ENCODE peak calls at places on chromosomes 4 and X, in ten cellular contexts. One of them, this sample, is unnamed.

GRCh38 chrX:70219938-70220764 is 14.3 kb upstream of the AWAT1 start:
- DNase-seq in colonic mucosa: peak
- DNase-seq in transverse colon: peak
- DNase-seq in uterus: no peak
- DNase-seq in kidney: no peak
- DNase-seq in CD8-positive, alpha-beta T cell: no peak
- DNase-seq in A549: peak
- DNase-seq in pancreas: peak
- DNase-seq in fibroblast of lung: peak
- DNase-seq in mesendoderm: peak
- DNase-seq in this sample: no peak

GRCh38 chr4:158162637-158163036 is 10.2 kb downstream of the GASK1B start:
- DNase-seq in CD8-positive, alpha-beta T cell: no peak
- DNase-seq in mesendoderm: no peak
- DNase-seq in pancreas: no peak
- DNase-seq in uterus: no peak
- DNase-seq in A549: peak
- DNase-seq in colonic mucosa: no peak
- DNase-seq in kidney: no peak
- DNase-seq in transverse colon: no peak
- DNase-seq in fibroblast of lung: no peak
- DNase-seq in this sample: no peak

GRCh38 chr4:80309301-80310004 is 26.1 kb upstream of the CFAP299 start:
- DNase-seq in fibroblast of lung: peak
- DNase-seq in CD8-positive, alpha-beta T cell: no peak
- DNase-seq in pancreas: no peak
- DNase-seq in colonic mucosa: no peak
- DNase-seq in mesendoderm: peak
- DNase-seq in A549: no peak
- DNase-seq in transverse colon: no peak
- DNase-seq in uterus: no peak
- DNase-seq in kidney: no peak
- DNase-seq in this sample: no peak

GRCh38 chr4:165662341-165662740 is 210.7 kb upstream of the TLL1 start:
- DNase-seq in colonic mucosa: no peak
- DNase-seq in mesendoderm: no peak
- DNase-seq in transverse colon: no peak
- DNase-seq in kidney: no peak
- DNase-seq in fibroblast of lung: no peak
- DNase-seq in uterus: no peak
- DNase-seq in A549: no peak
- DNase-seq in pancreas: no peak
- DNase-seq in CD8-positive, alpha-beta T cell: no peak
- DNase-seq in this sample: no peak

GRCh38 chr4:65665951-65666523 is 4.3 kb downstream of the EPHA5 start:
- DNase-seq in colonic mucosa: no peak
- DNase-seq in transverse colon: no peak
- DNase-seq in A549: no peak
- DNase-seq in pancreas: no peak
- DNase-seq in fibroblast of lung: no peak
- DNase-seq in uterus: no peak
- DNase-seq in kidney: no peak
- DNase-seq in CD8-positive, alpha-beta T cell: no peak
- DNase-seq in mesendoderm: no peak
- DNase-seq in this sample: no peak

GRCh38 chr4:93764647-93765246 is 63.8 kb upstream of the ATOH1 start:
- DNase-seq in pancreas: no peak
- DNase-seq in kidney: no peak
- DNase-seq in uterus: no peak
- DNase-seq in mesendoderm: peak
- DNase-seq in colonic mucosa: peak
- DNase-seq in A549: peak
- DNase-seq in CD8-positive, alpha-beta T cell: no peak
- DNase-seq in transverse colon: no peak
- DNase-seq in fibroblast of lung: peak
- DNase-seq in this sample: no peak

GRCh38 chr4:30718021-30718888 is 1.9 kb upstream of the PCDH7 start:
- DNase-seq in pancreas: peak
- DNase-seq in colonic mucosa: peak
- DNase-seq in mesendoderm: peak
- DNase-seq in fibroblast of lung: peak
- DNase-seq in transverse colon: peak
- DNase-seq in CD8-positive, alpha-beta T cell: no peak
- DNase-seq in A549: peak
- DNase-seq in kidney: peak
- DNase-seq in uterus: peak
- DNase-seq in this sample: no peak

GRCh38 chr4:110414590-110414989 is 61.4 kb upstream of the ENPEP start:
- DNase-seq in pancreas: no peak
- DNase-seq in CD8-positive, alpha-beta T cell: no peak
- DNase-seq in mesendoderm: no peak
- DNase-seq in fibroblast of lung: peak
- DNase-seq in A549: no peak
- DNase-seq in transverse colon: no peak
- DNase-seq in uterus: no peak
- DNase-seq in colonic mucosa: no peak
- DNase-seq in kidney: no peak
- DNase-seq in this sample: no peak

GRCh38 chrX:31126205-31126604 is 54.4 kb upstream of the FTHL17 start:
- DNase-seq in CD8-positive, alpha-beta T cell: no peak
- DNase-seq in mesendoderm: peak
- DNase-seq in pancreas: no peak
- DNase-seq in kidney: no peak
- DNase-seq in uterus: no peak
- DNase-seq in fibroblast of lung: peak
- DNase-seq in transverse colon: no peak
- DNase-seq in A549: no peak
- DNase-seq in colonic mucosa: no peak
- DNase-seq in this sample: no peak

GRCh38 chr4:16775411-16776154 is 122.9 kb downstream of the LDB2 start:
- DNase-seq in fibroblast of lung: no peak
- DNase-seq in transverse colon: no peak
- DNase-seq in uterus: no peak
- DNase-seq in mesendoderm: no peak
- DNase-seq in colonic mucosa: no peak
- DNase-seq in A549: no peak
- DNase-seq in kidney: no peak
- DNase-seq in CD8-positive, alpha-beta T cell: no peak
- DNase-seq in pancreas: no peak
- DNase-seq in this sample: no peak

GRCh38 chr4:85543832-85544231 is 68.9 kb downstream of the ARHGAP24 start:
- DNase-seq in kidney: no peak
- DNase-seq in fibroblast of lung: peak
- DNase-seq in mesendoderm: peak
- DNase-seq in pancreas: no peak
- DNase-seq in transverse colon: no peak
- DNase-seq in uterus: no peak
- DNase-seq in A549: no peak
- DNase-seq in colonic mucosa: no peak
- DNase-seq in CD8-positive, alpha-beta T cell: no peak
- DNase-seq in this sample: no peak

GRCh38 chr4:153188966-153189801 is 15.1 kb upstream of the TRIM2 start:
- DNase-seq in transverse colon: no peak
- DNase-seq in A549: no peak
- DNase-seq in fibroblast of lung: peak
- DNase-seq in uterus: no peak
- DNase-seq in mesendoderm: no peak
- DNase-seq in kidney: no peak
- DNase-seq in colonic mucosa: no peak
- DNase-seq in pancreas: no peak
- DNase-seq in CD8-positive, alpha-beta T cell: no peak
- DNase-seq in this sample: no peak

GRCh38 chr4:176036585-176037205 is 28.9 kb upstream of the WDR17 start:
- DNase-seq in transverse colon: no peak
- DNase-seq in CD8-positive, alpha-beta T cell: no peak
- DNase-seq in mesendoderm: no peak
- DNase-seq in colonic mucosa: no peak
- DNase-seq in fibroblast of lung: no peak
- DNase-seq in kidney: no peak
- DNase-seq in uterus: no peak
- DNase-seq in A549: no peak
- DNase-seq in pancreas: no peak
- DNase-seq in this sample: no peak

GRCh38 chrX:17500145-17500579 is 125.2 kb downstream of the NHS start:
- DNase-seq in mesendoderm: peak
- DNase-seq in transverse colon: peak
- DNase-seq in fibroblast of lung: peak
- DNase-seq in pancreas: no peak
- DNase-seq in CD8-positive, alpha-beta T cell: no peak
- DNase-seq in colonic mucosa: peak
- DNase-seq in uterus: no peak
- DNase-seq in A549: peak
- DNase-seq in kidney: no peak
- DNase-seq in this sample: no peak

GRCh38 chr4:3481113-3481531 is 18.0 kb downstream of the DOK7 start:
- DNase-seq in CD8-positive, alpha-beta T cell: no peak
- DNase-seq in fibroblast of lung: no peak
- DNase-seq in mesendoderm: peak
- DNase-seq in pancreas: no peak
- DNase-seq in kidney: no peak
- DNase-seq in A549: no peak
- DNase-seq in transverse colon: no peak
- DNase-seq in colonic mucosa: no peak
- DNase-seq in uterus: no peak
- DNase-seq in this sample: no peak

DNA sequence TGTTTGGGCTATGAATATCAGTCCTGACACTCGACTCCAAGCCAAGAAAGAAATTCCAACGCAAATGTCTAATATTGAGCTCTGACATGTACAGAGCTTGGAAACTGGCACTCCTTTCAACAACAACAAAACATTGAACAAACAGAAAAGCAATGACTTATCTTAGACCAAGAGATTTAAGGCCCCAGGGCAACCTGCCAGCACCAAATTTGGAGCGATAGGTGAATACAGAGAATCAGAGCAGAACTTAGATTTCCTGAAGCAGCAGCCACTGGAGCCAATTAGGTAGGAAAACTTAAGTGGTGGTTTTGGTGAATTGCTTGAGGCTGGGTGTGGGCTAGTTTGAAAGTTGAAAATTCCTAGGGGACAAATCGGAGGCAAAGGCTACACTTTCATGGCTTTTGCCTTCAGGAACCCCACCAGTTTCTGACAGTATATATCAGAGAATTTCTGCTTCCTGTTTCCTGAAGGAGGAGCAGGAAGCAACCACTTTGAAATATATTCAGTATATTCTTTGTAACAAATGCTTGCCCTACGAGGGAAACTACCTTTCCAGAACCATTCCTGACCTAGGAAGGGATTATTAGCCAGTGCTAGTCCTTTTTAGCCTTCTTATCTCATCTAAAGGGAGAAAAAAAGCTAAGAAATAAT is 10.1 kb upstream of the FMR1 start:
- DNase-seq in CD8-positive, alpha-beta T cell: no peak
- DNase-seq in uterus: no peak
- DNase-seq in pancreas: no peak
- DNase-seq in mesendoderm: no peak
- DNase-seq in A549: no peak
- DNase-seq in fibroblast of lung: no peak
- DNase-seq in colonic mucosa: no peak
- DNase-seq in transverse colon: no peak
- DNase-seq in kidney: no peak
- DNase-seq in this sample: no peak
- H3K27ac ChIP-seq in CD8-positive, alpha-beta T cell: no peak
- H3K27ac ChIP-seq in uterus: no peak
- H3K27ac ChIP-seq in pancreas: no peak
- H3K27ac ChIP-seq in mesendoderm: no peak
- H3K27ac ChIP-seq in A549: no peak
- H3K27ac ChIP-seq in fibroblast of lung: no peak
- H3K27ac ChIP-seq in colonic mucosa: no peak
- H3K27ac ChIP-seq in transverse colon: no peak
- H3K27ac ChIP-seq in kidney: no peak
- H3K27ac ChIP-seq in this sample: no peak

GRCh38 chr4:105661028-105661427 is 47.5 kb downstream of the INTS12 start:
- DNase-seq in kidney: no peak
- DNase-seq in colonic mucosa: no peak
- DNase-seq in mesendoderm: no peak
- DNase-seq in CD8-positive, alpha-beta T cell: no peak
- DNase-seq in transverse colon: no peak
- DNase-seq in fibroblast of lung: no peak
- DNase-seq in A549: no peak
- DNase-seq in pancreas: no peak
- DNase-seq in uterus: no peak
- DNase-seq in this sample: no peak
- H3K27ac ChIP-seq in kidney: no peak
- H3K27ac ChIP-seq in colonic mucosa: no peak
- H3K27ac ChIP-seq in mesendoderm: no peak
- H3K27ac ChIP-seq in CD8-positive, alpha-beta T cell: no peak
- H3K27ac ChIP-seq in transverse colon: no peak
- H3K27ac ChIP-seq in fibroblast of lung: no peak
- H3K27ac ChIP-seq in A549: no peak
- H3K27ac ChIP-seq in pancreas: no peak
- H3K27ac ChIP-seq in uterus: no peak
- H3K27ac ChIP-seq in this sample: no peak

GRCh38 chr4:159204566-159204965 is 101.7 kb downstream of the RAPGEF2 start:
- DNase-seq in colonic mucosa: no peak
- DNase-seq in kidney: no peak
- DNase-seq in pancreas: no peak
- DNase-seq in transverse colon: no peak
- DNase-seq in uterus: no peak
- DNase-seq in A549: no peak
- DNase-seq in CD8-positive, alpha-beta T cell: no peak
- DNase-seq in mesendoderm: no peak
- DNase-seq in fibroblast of lung: no peak
- DNase-seq in this sample: no peak
- H3K27ac ChIP-seq in colonic mucosa: no peak
- H3K27ac ChIP-seq in kidney: no peak
- H3K27ac ChIP-seq in pancreas: no peak
- H3K27ac ChIP-seq in transverse colon: no peak
- H3K27ac ChIP-seq in uterus: no peak
- H3K27ac ChIP-seq in A549: no peak
- H3K27ac ChIP-seq in CD8-positive, alpha-beta T cell: no peak
- H3K27ac ChIP-seq in mesendoderm: no peak
- H3K27ac ChIP-seq in fibroblast of lung: no peak
- H3K27ac ChIP-seq in this sample: no peak

GRCh38 chr4:172631832-172632231 is 536.8 kb upstream of the GALNT7 start:
- DNase-seq in transverse colon: no peak
- DNase-seq in fibroblast of lung: no peak
- DNase-seq in mesendoderm: no peak
- DNase-seq in kidney: no peak
- DNase-seq in uterus: no peak
- DNase-seq in pancreas: no peak
- DNase-seq in CD8-positive, alpha-beta T cell: no peak
- DNase-seq in colonic mucosa: no peak
- DNase-seq in A549: no peak
- DNase-seq in this sample: no peak
- H3K27ac ChIP-seq in transverse colon: no peak
- H3K27ac ChIP-seq in fibroblast of lung: no peak
- H3K27ac ChIP-seq in mesendoderm: no peak
- H3K27ac ChIP-seq in kidney: no peak
- H3K27ac ChIP-seq in uterus: no peak
- H3K27ac ChIP-seq in pancreas: no peak
- H3K27ac ChIP-seq in CD8-positive, alpha-beta T cell: no peak
- H3K27ac ChIP-seq in colonic mucosa: no peak
- H3K27ac ChIP-seq in A549: no peak
- H3K27ac ChIP-seq in this sample: no peak

GRCh38 chr4:108029321-108029720 is 39.6 kb downstream of the HADH start:
- DNase-seq in transverse colon: no peak
- DNase-seq in colonic mucosa: no peak
- DNase-seq in fibroblast of lung: no peak
- DNase-seq in uterus: no peak
- DNase-seq in A549: no peak
- DNase-seq in mesendoderm: no peak
- DNase-seq in pancreas: no peak
- DNase-seq in CD8-positive, alpha-beta T cell: peak
- DNase-seq in kidney: no peak
- DNase-seq in this sample: no peak
- H3K27ac ChIP-seq in transverse colon: no peak
- H3K27ac ChIP-seq in colonic mucosa: no peak
- H3K27ac ChIP-seq in fibroblast of lung: peak
- H3K27ac ChIP-seq in uterus: no peak
- H3K27ac ChIP-seq in A549: no peak
- H3K27ac ChIP-seq in mesendoderm: no peak
- H3K27ac ChIP-seq in pancreas: no peak
- H3K27ac ChIP-seq in CD8-positive, alpha-beta T cell: peak
- H3K27ac ChIP-seq in kidney: no peak
- H3K27ac ChIP-seq in this sample: no peak

This sample was measured in substantia nigra.